ENCODE peak calls at places on chromosome 2, in five cellular contexts. One of them, this sample, is unnamed.
A peak's percentile ranks its signal among the peaks of the same experiment; 100 is the strongest.

GRCh38 chr2:200125463-200125862 is 170.1 kb downstream of the MAIP1 start:
- DNase-seq in left lobe of liver: no peak
- DNase-seq in PC-3: no peak
- DNase-seq in OCI-M1: peak; percentile 90
- DNase-seq in NCI-H460: no peak
- DNase-seq in this sample: no peak

GRCh38 chr2:241873081-241873802 is 3.7 kb downstream of the RTP5 start:
- DNase-seq in NCI-H460: no peak
- DNase-seq in left lobe of liver: no peak
- DNase-seq in PC-3: no peak
- DNase-seq in OCI-M1: no peak
- DNase-seq in this sample: no peak

GRCh38 chr2:1595274-1595673 is 149.0 kb downstream of the PXDN start:
- DNase-seq in PC-3: no peak
- DNase-seq in OCI-M1: no peak
- DNase-seq in NCI-H460: no peak
- DNase-seq in left lobe of liver: no peak
- DNase-seq in this sample: no peak

GRCh38 chr2:167069855-167070254 is 181.6 kb downstream of the XIRP2 start:
- DNase-seq in OCI-M1: no peak
- DNase-seq in left lobe of liver: no peak
- DNase-seq in NCI-H460: no peak
- DNase-seq in PC-3: no peak
- DNase-seq in this sample: no peak

GRCh38 chr2:37558622-37559021 is 112.8 kb downstream of the CDC42EP3 start:
- DNase-seq in left lobe of liver: no peak
- DNase-seq in NCI-H460: no peak
- DNase-seq in PC-3: no peak
- DNase-seq in OCI-M1: peak; percentile 75
- DNase-seq in this sample: peak; percentile 94

GRCh38 chr2:7418343-7418742 is 501.1 kb downstream of the RNF144A start:
- DNase-seq in left lobe of liver: no peak
- DNase-seq in NCI-H460: no peak
- DNase-seq in PC-3: peak; percentile 37
- DNase-seq in OCI-M1: no peak
- DNase-seq in this sample: no peak

GRCh38 chr2:121587131-121587530 is 56.5 kb downstream of the RNU4ATAC start:
- DNase-seq in NCI-H460: no peak
- DNase-seq in PC-3: no peak
- DNase-seq in left lobe of liver: no peak
- DNase-seq in OCI-M1: no peak
- DNase-seq in this sample: no peak

GRCh38 chr2:240916571-240917008 is 10.5 kb downstream of the CROCC2 start:
- DNase-seq in NCI-H460: peak; percentile 38
- DNase-seq in PC-3: peak; percentile 55
- DNase-seq in OCI-M1: no peak
- DNase-seq in left lobe of liver: no peak
- DNase-seq in this sample: peak; percentile 84

GRCh38 chr2:55949613-55950012 is 26.0 kb upstream of the EFEMP1 start:
- DNase-seq in NCI-H460: no peak
- DNase-seq in PC-3: no peak
- DNase-seq in OCI-M1: no peak
- DNase-seq in left lobe of liver: no peak
- DNase-seq in this sample: no peak

GRCh38 chr2:14016289-14016955 is 616.1 kb upstream of the LRATD1 start:
- DNase-seq in OCI-M1: no peak
- DNase-seq in PC-3: peak; percentile 66
- DNase-seq in left lobe of liver: no peak
- DNase-seq in NCI-H460: no peak
- DNase-seq in this sample: no peak

GRCh38 chr2:28752608-28752984 is 966 bp downstream of the PPP1CB start:
- DNase-seq in OCI-M1: peak; percentile 45
- DNase-seq in left lobe of liver: no peak
- DNase-seq in PC-3: no peak
- DNase-seq in NCI-H460: no peak
- DNase-seq in this sample: no peak

GRCh38 chr2:26284132-26284531 is 39.4 kb downstream of the HADHB start:
- DNase-seq in PC-3: peak; percentile 74
- DNase-seq in left lobe of liver: no peak
- DNase-seq in NCI-H460: no peak
- DNase-seq in OCI-M1: no peak
- DNase-seq in this sample: no peak

GRCh38 chr2:12155308-12156061 is 409.1 kb downstream of the LPIN1 start:
- DNase-seq in NCI-H460: no peak
- DNase-seq in left lobe of liver: no peak
- DNase-seq in OCI-M1: no peak
- DNase-seq in PC-3: peak; percentile 97
- DNase-seq in this sample: no peak

GRCh38 chr2:136185991-136186771 is 68.2 kb upstream of the CXCR4 start:
- DNase-seq in NCI-H460: no peak
- DNase-seq in PC-3: peak; percentile 9
- DNase-seq in left lobe of liver: no peak
- DNase-seq in OCI-M1: no peak
- DNase-seq in this sample: no peak

GRCh38 chr2:97719362-97720155 is 6.2 kb downstream of the ZAP70 start:
- DNase-seq in PC-3: no peak
- DNase-seq in NCI-H460: no peak
- DNase-seq in OCI-M1: no peak
- DNase-seq in left lobe of liver: no peak
- DNase-seq in this sample: no peak

GRCh38 chr2:182586426-182586825 is 129.6 kb upstream of the DNAJC10 start:
- DNase-seq in PC-3: no peak
- DNase-seq in left lobe of liver: no peak
- DNase-seq in NCI-H460: peak; percentile 3
- DNase-seq in OCI-M1: peak; percentile 16
- DNase-seq in this sample: no peak

This sample was measured in NB4.